ENCODE peak calls at places on chromosomes 11 and 22, in six cellular contexts. One of them, this sample, is unnamed.
A peak's percentile ranks its signal among the peaks of the same experiment; 100 is the strongest.

GRCh38 chr22:17725465-17725800 is 48.8 kb downstream of the BID start:
- DNase-seq in trophoblast cell: no peak
- DNase-seq in mesendoderm: no peak
- DNase-seq in IMR-90: no peak
- DNase-seq in H1: no peak
- DNase-seq in mesenchymal stem cell: no peak
- DNase-seq in this sample: no peak

GRCh38 chr11:45671246-45672171 is 6.1 kb upstream of the CHST1 start:
- DNase-seq in trophoblast cell: no peak
- DNase-seq in mesendoderm: no peak
- DNase-seq in IMR-90: no peak
- DNase-seq in H1: no peak
- DNase-seq in mesenchymal stem cell: no peak
- DNase-seq in this sample: no peak

GRCh38 chr22:49928571-49929552 is 10.4 kb downstream of the CRELD2 start:
- DNase-seq in trophoblast cell: no peak
- DNase-seq in mesendoderm: no peak
- DNase-seq in IMR-90: no peak
- DNase-seq in H1: no peak
- DNase-seq in mesenchymal stem cell: no peak
- DNase-seq in this sample: no peak

GRCh38 chr11:118609380-118610219 is 2.2 kb downstream of the PHLDB1 start:
- DNase-seq in trophoblast cell: no peak
- DNase-seq in mesendoderm: peak; percentile 26
- DNase-seq in IMR-90: peak; percentile 34
- DNase-seq in H1: peak; percentile 75
- DNase-seq in mesenchymal stem cell: peak; percentile 63
- DNase-seq in this sample: no peak

GRCh38 chr22:42350373-42350772 is 79.9 kb upstream of the TCF20 start:
- DNase-seq in trophoblast cell: no peak
- DNase-seq in mesendoderm: no peak
- DNase-seq in IMR-90: no peak
- DNase-seq in H1: no peak
- DNase-seq in mesenchymal stem cell: no peak
- DNase-seq in this sample: no peak

GRCh38 chr11:46387919-46388618 is 3.5 kb downstream of the CHRM4 start:
- DNase-seq in trophoblast cell: no peak
- DNase-seq in mesendoderm: no peak
- DNase-seq in IMR-90: no peak
- DNase-seq in H1: no peak
- DNase-seq in mesenchymal stem cell: no peak
- DNase-seq in this sample: no peak

GRCh38 chr11:94650756-94651155 is 83.6 kb downstream of the PIWIL4 start:
- DNase-seq in trophoblast cell: no peak
- DNase-seq in mesendoderm: peak; percentile 71
- DNase-seq in IMR-90: peak; percentile 69
- DNase-seq in H1: no peak
- DNase-seq in mesenchymal stem cell: peak; percentile 51
- DNase-seq in this sample: no peak

GRCh38 chr11:57511741-57512430 is 3.6 kb downstream of the SLC43A1 start:
- DNase-seq in trophoblast cell: no peak
- DNase-seq in mesendoderm: no peak
- DNase-seq in IMR-90: no peak
- DNase-seq in H1: no peak
- DNase-seq in mesenchymal stem cell: no peak
- DNase-seq in this sample: no peak

GRCh38 chr11:74681686-74682651 is 49.3 kb downstream of the CHRDL2 start:
- DNase-seq in trophoblast cell: no peak
- DNase-seq in mesendoderm: no peak
- DNase-seq in IMR-90: peak; percentile 40
- DNase-seq in H1: no peak
- DNase-seq in mesenchymal stem cell: no peak
- DNase-seq in this sample: no peak

GRCh38 chr11:129323896-129324522 is 51.6 kb upstream of the BARX2 start:
- DNase-seq in trophoblast cell: no peak
- DNase-seq in mesendoderm: no peak
- DNase-seq in IMR-90: peak; percentile 28
- DNase-seq in H1: peak; percentile 36
- DNase-seq in mesenchymal stem cell: peak; percentile 69
- DNase-seq in this sample: no peak

GRCh38 chr11:13028322-13028721 is 19.2 kb downstream of the RASSF10 start:
- DNase-seq in trophoblast cell: no peak
- DNase-seq in mesendoderm: no peak
- DNase-seq in IMR-90: no peak
- DNase-seq in H1: no peak
- DNase-seq in mesenchymal stem cell: no peak
- DNase-seq in this sample: no peak

GRCh38 chr11:45098929-45099328 is 47.5 kb upstream of the PRDM11 start:
- DNase-seq in trophoblast cell: peak; percentile 54
- DNase-seq in mesendoderm: no peak
- DNase-seq in IMR-90: no peak
- DNase-seq in H1: peak; percentile 35
- DNase-seq in mesenchymal stem cell: no peak
- DNase-seq in this sample: no peak

GRCh38 chr11:65639623-65640482 is 2.0 kb downstream of the SIPA1 start:
- DNase-seq in trophoblast cell: no peak
- DNase-seq in mesendoderm: no peak
- DNase-seq in IMR-90: no peak
- DNase-seq in H1: no peak
- DNase-seq in mesenchymal stem cell: no peak
- DNase-seq in this sample: no peak

GRCh38 chr11:126149759-126150236 is 61.7 kb downstream of the RPUSD4 start:
- DNase-seq in trophoblast cell: no peak
- DNase-seq in mesendoderm: no peak
- DNase-seq in IMR-90: no peak
- DNase-seq in H1: no peak
- DNase-seq in mesenchymal stem cell: no peak
- DNase-seq in this sample: no peak

GRCh38 chr11:48087974-48088681 is 107.8 kb downstream of the PTPRJ start:
- DNase-seq in trophoblast cell: no peak
- DNase-seq in mesendoderm: no peak
- DNase-seq in IMR-90: no peak
- DNase-seq in H1: no peak
- DNase-seq in mesenchymal stem cell: no peak
- DNase-seq in this sample: no peak

GRCh38 chr11:58963551-58964075 is 24.3 kb downstream of the GLYATL1 start:
- DNase-seq in trophoblast cell: peak; percentile 10
- DNase-seq in mesendoderm: peak; percentile 99
- DNase-seq in IMR-90: peak; percentile 59
- DNase-seq in H1: peak; percentile 80
- DNase-seq in mesenchymal stem cell: peak; percentile 34
- DNase-seq in this sample: peak; percentile 61

GRCh38 chr11:117089685-117090084 is 8.5 kb downstream of the SIK3 start:
- DNase-seq in trophoblast cell: peak; percentile 82
- DNase-seq in mesendoderm: no peak
- DNase-seq in IMR-90: no peak
- DNase-seq in H1: no peak
- DNase-seq in mesenchymal stem cell: no peak
- DNase-seq in this sample: no peak

GRCh38 chr22:37148742-37149665 is 712 bp downstream of the IL2RB start:
- DNase-seq in trophoblast cell: no peak
- DNase-seq in mesendoderm: no peak
- DNase-seq in IMR-90: no peak
- DNase-seq in H1: no peak
- DNase-seq in mesenchymal stem cell: no peak
- DNase-seq in this sample: no peak
- H3K4me3 ChIP-seq in trophoblast cell: peak overlapping the region; percentile 9
- H3K4me3 ChIP-seq in mesendoderm: no peak overlapping the region
- H3K4me3 ChIP-seq in IMR-90: no peak overlapping the region
- H3K4me3 ChIP-seq in H1: no peak overlapping the region
- H3K4me3 ChIP-seq in mesenchymal stem cell: no peak overlapping the region
- H3K4me3 ChIP-seq in this sample: no peak overlapping the region

GRCh38 chr11:11246166-11246565 is 106.9 kb downstream of the CSNK2A3 start:
- DNase-seq in trophoblast cell: no peak
- DNase-seq in mesendoderm: no peak
- DNase-seq in IMR-90: no peak
- DNase-seq in H1: no peak
- DNase-seq in mesenchymal stem cell: no peak
- DNase-seq in this sample: no peak

GRCh38 chr11:11244470-11245080 is 108.5 kb downstream of the CSNK2A3 start:
- DNase-seq in trophoblast cell: no peak
- DNase-seq in mesendoderm: peak; percentile 75
- DNase-seq in IMR-90: no peak
- DNase-seq in H1: no peak
- DNase-seq in mesenchymal stem cell: no peak
- DNase-seq in this sample: no peak

GRCh38 chr11:11243258-11243789 is 109.7 kb downstream of the CSNK2A3 start:
- DNase-seq in trophoblast cell: peak; percentile 42
- DNase-seq in mesendoderm: no peak
- DNase-seq in IMR-90: no peak
- DNase-seq in H1: no peak
- DNase-seq in mesenchymal stem cell: no peak
- DNase-seq in this sample: no peak

GRCh38 chr11:11241284-11241683 is 111.8 kb downstream of the CSNK2A3 start:
- DNase-seq in trophoblast cell: no peak
- DNase-seq in mesendoderm: no peak
- DNase-seq in IMR-90: no peak
- DNase-seq in H1: no peak
- DNase-seq in mesenchymal stem cell: no peak
- DNase-seq in this sample: no peak

DNA sequence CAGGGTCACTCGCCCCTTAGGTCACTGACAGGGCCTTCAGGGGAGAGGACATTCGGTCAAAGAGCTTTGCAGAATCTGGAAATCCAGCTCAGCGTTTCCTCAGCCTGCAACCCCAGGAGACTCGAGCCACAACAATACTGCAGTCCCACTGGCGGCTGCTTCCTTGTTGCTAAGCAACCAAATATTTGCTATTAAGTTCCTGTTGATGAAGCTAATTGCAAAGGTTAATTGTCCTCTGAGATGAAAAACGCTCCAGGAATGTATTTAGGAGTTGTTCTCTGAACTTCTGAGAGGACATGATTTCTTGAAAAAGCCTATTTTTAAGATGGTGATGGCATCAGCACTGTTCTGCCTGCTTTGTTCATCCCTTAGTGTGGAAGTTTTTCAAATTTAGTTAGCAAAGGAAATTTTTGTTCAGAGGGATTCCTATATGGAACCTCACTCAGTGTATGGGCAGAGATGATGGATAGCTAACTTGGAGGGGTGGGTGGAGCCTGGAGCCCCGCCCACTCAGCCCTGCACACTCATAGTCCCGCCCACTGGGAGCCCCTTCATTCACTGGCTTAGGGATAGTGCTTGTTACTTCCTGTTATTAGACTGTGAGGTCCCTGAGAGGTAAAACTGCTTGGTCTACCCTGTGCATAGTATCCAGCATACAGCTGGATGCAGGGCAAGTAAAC is 109.1 kb downstream of the CSNK2A3 start:
- DNase-seq in trophoblast cell: no peak
- DNase-seq in mesendoderm: peak; percentile 88
- DNase-seq in IMR-90: no peak
- DNase-seq in H1: peak; percentile 67
- DNase-seq in mesenchymal stem cell: peak; percentile 85
- DNase-seq in this sample: peak; percentile 68
- H2BK5ac ChIP-seq in trophoblast cell: no peak overlapping the region
- H2BK5ac ChIP-seq in mesendoderm: no peak overlapping the region
- H2BK5ac ChIP-seq in IMR-90: no peak overlapping the region
- H2BK5ac ChIP-seq in H1: no peak overlapping the region
- H2BK5ac ChIP-seq in mesenchymal stem cell: no peak overlapping the region
- H2BK5ac ChIP-seq in this sample: peak overlapping the region; percentile 7

DNA sequence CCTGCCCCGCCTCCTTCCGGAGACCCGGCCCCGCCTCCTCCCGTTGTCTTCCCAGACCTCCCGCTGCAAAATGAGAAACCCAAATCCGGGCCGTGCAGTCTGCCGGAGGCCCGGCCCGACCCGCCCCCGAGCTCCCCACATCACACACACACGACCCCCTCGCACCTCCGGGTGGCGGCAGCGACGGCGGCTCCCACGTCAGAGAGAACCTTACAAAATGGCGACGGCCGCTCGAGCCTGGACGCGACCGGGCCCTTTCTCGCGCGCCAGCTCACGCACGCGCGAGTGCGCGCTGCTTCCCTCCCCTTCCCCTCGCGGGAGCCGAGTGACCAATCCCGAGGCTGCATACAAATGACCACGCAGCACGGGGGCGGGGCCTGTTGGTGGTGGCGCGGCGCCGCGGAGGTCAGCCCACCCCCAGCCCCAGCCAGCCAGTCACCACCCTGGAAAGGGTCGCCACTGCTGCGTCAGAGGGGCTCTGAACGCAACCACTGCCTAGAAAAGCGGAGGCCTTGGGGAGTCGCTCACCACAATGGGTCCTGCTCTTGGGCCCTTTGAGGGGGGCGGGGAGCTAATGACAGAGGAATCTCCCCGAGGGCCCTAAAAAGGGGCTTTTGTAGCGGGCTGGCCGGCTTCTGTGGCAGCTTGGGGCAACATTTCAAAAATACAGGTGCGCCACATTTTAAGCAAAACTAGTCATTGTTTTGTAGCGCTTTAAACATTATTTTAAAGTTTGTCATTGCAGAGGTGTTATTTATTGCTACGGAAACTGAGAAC is at the start of gene RBM4B:
- DNase-seq in trophoblast cell: peak; percentile 95
- DNase-seq in mesendoderm: peak; percentile 98
- DNase-seq in IMR-90: peak; percentile 93
- DNase-seq in H1: peak; percentile 98
- DNase-seq in mesenchymal stem cell: peak; percentile 98
- DNase-seq in this sample: peak; percentile 98
- H3K23ac ChIP-seq in trophoblast cell: no peak within 1 kb of the TSS
- H3K23ac ChIP-seq in mesendoderm: no peak within 1 kb of the TSS
- H3K23ac ChIP-seq in IMR-90: peak within 1 kb of the TSS; percentile 86
- H3K23ac ChIP-seq in H1: no peak within 1 kb of the TSS
- H3K23ac ChIP-seq in mesenchymal stem cell: peak within 1 kb of the TSS; percentile 88
- H3K23ac ChIP-seq in this sample: peak within 1 kb of the TSS; percentile 29

DNA sequence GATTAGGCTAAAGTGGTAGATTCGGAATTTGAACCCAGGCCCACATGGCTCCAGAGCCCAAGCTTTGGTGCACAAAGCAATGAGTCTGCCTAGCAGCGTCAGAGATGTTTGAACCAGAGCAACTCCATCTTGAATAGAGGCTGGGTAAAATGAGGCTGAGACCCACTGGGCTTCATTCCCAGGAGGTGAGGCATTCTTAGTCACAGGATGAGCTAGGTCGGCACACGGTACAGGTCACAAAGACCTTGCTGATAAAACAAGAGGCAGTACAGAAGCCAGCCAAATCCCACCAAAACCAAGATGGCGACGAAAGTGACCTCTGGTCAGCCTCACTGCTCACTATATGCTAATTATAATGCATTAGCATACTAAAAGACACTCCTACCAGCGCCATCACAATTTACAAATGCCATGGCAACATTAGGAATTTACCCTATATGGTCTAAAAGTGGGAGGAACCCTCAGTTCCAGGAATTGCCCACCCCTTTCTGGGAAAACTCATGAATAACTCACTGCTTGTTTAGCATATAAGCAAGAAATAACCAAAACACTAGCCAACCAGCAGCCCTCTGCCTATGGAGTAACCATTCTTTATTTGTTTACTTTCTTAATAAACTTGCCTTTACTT is 40.3 kb upstream of the DAGLA start:
- DNase-seq in trophoblast cell: no peak
- DNase-seq in mesendoderm: peak; percentile 47
- DNase-seq in IMR-90: peak; percentile 31
- DNase-seq in H1: no peak
- DNase-seq in mesenchymal stem cell: peak; percentile 63
- DNase-seq in this sample: no peak
- H3K4me3 ChIP-seq in trophoblast cell: no peak overlapping the region
- H3K4me3 ChIP-seq in mesendoderm: no peak overlapping the region
- H3K4me3 ChIP-seq in IMR-90: no peak overlapping the region
- H3K4me3 ChIP-seq in H1: no peak overlapping the region
- H3K4me3 ChIP-seq in mesenchymal stem cell: no peak overlapping the region
- H3K4me3 ChIP-seq in this sample: no peak overlapping the region

This sample was measured in neuronal stem cell.